ENCODE peak calls at places on chromosomes 7 and 10, in five cellular contexts. B, W, E, O and T are unnamed samples.

GRCh38 chr10:60238408-60239100 is 151.1 kb downstream of the ANK3 start:
- DNase-seq in E (peak; percentile 52), O (peak; percentile 62), W (peak; percentile 37), B (peak; percentile 24), T (peak; percentile 23)

GRCh38 chr7:87312215-87312865 is 33.1 kb upstream of the CROT start:
- DNase-seq in B (peak; percentile 50), W (peak; percentile 64), E (peak; percentile 33), O (peak; percentile 53), T (peak; percentile 15)

GRCh38 chr10:58237014-58237830 is 30.5 kb downstream of the IPMK start:
- DNase-seq in O (peak; percentile 96), E (peak; percentile 95), W (no peak), B (peak; percentile 68), T (no peak)

GRCh38 chr10:25808372-25808771 is 125.7 kb upstream of the MYO3A start:
- DNase-seq in B (no peak), E (no peak), W (no peak), O (no peak), T (no peak)

GRCh38 chr7:128963327-128963757 is 25.6 kb downstream of the IRF5 start:
- DNase-seq in O (peak; percentile 28), W (no peak), B (peak; percentile 64), E (peak; percentile 22), T (peak; percentile 79)

GRCh38 chr7:90973146-90973545 is 291.1 kb upstream of the FZD1 start:
- DNase-seq in O (peak; percentile 24), W (no peak), B (no peak), E (peak; percentile 16), T (no peak)

GRCh38 chr7:117279931-117280525 is 42.8 kb downstream of the WNT2 start:
- DNase-seq in B (no peak), O (no peak), E (no peak), W (no peak), T (no peak)

GRCh38 chr10:94858022-94858421 is 80.4 kb upstream of the CYP2C9 start:
- DNase-seq in O (no peak), B (no peak), W (no peak), E (no peak), T (no peak)

GRCh38 chr10:31458974-31459373 is 140.0 kb downstream of the ZEB1 start:
- DNase-seq in E (no peak), W (no peak), B (no peak), O (no peak), T (no peak)

GRCh38 chr7:80760292-80760691 is 121.8 kb downstream of the CD36 start:
- DNase-seq in E (no peak), W (peak; percentile 66), O (no peak), B (no peak), T (no peak)

GRCh38 chr10:43049081-43049551 is 27.8 kb upstream of the RET start:
- DNase-seq in B (no peak), O (no peak), W (no peak), E (no peak), T (no peak)

GRCh38 chr10:49418328-49418727 is 22.4 kb upstream of the DRGX start:
- DNase-seq in E (no peak), B (no peak), W (no peak), O (no peak), T (no peak)

GRCh38 chr7:137898839-137899681 is 52.3 kb upstream of the DGKI start:
- DNase-seq in W (peak; percentile 88), E (no peak), O (peak; percentile 58), B (peak; percentile 44), T (peak; percentile 48)

GRCh38 chr10:103443475-103444185 is 8.5 kb downstream of the CALHM2 start:
- DNase-seq in B (no peak), W (no peak), E (no peak), O (no peak), T (no peak)

GRCh38 chr10:132446661-132447445 is 49.9 kb downstream of the PWWP2B start:
- DNase-seq in E (no peak), B (peak; percentile 64), O (peak; percentile 33), W (no peak), T (peak; percentile 21)

GRCh38 chr7:25656581-25657026 is 428.3 kb upstream of the NPVF start:
- DNase-seq in B (no peak), E (no peak), O (peak; percentile 2), W (no peak), T (no peak)

GRCh38 chr10:49171326-49172140 is 16.7 kb downstream of the TMEM273 start:
- DNase-seq in W (no peak), E (no peak), O (no peak), B (no peak), T (no peak)

GRCh38 chr7:693280-693679 is 33.2 kb upstream of the DNAAF5 start:
- DNase-seq in O (no peak), E (no peak), B (no peak), W (no peak), T (no peak)

GRCh38 chr10:96337106-96337505 is 21.7 kb downstream of the OPALIN start:
- DNase-seq in B (no peak), E (no peak), W (no peak), O (no peak), T (no peak)

GRCh38 chr10:118977022-118977599 is 52.4 kb upstream of the NANOS1 start:
- DNase-seq in W (no peak), E (no peak), B (no peak), O (no peak), T (no peak)

GRCh38 chr10:15293862-15294835 is 76.9 kb downstream of the FAM171A1 start:
- DNase-seq in O (peak; percentile 43), B (no peak), E (peak; percentile 34), W (no peak), T (no peak)

GRCh38 chr7:105388373-105389089 is at the start of gene SRPK2:
- DNase-seq in E (peak; percentile 16), W (peak; percentile 91), B (peak; percentile 63), O (peak; percentile 70), T (no peak)

GRCh38 chr10:17527530-17528146 is 73.2 kb upstream of the ST8SIA6 start:
- DNase-seq in W (no peak), E (peak; percentile 92), O (peak; percentile 95), B (peak; percentile 69), T (no peak)

GRCh38 chr10:48608279-48608681 is 3.4 kb upstream of the ARHGAP22 start:
- DNase-seq in B (peak; percentile 48), W (peak; percentile 72), E (no peak), O (no peak), T (peak; percentile 48)

GRCh38 chr7:150430465-150431085 is 19.9 kb upstream of the GIMAP8 start:
- DNase-seq in B (no peak), E (no peak), W (no peak), O (no peak), T (no peak)

GRCh38 chr10:94205370-94205930 is 157.3 kb downstream of the NOC3L start:
- DNase-seq in W (no peak), O (peak; percentile 42), B (no peak), E (peak; percentile 29), T (no peak)

GRCh38 chr10:116274141-116274861 is 1.3 kb upstream of the GFRA1 start:
- DNase-seq in O (peak; percentile 29), B (no peak), W (peak; percentile 65), E (no peak), T (no peak)
- TF ChIP-seq EZH2 in O (no peak), B (peak; percentile 24), W (peak; percentile 29), E (no peak), T (no peak)

DNA sequence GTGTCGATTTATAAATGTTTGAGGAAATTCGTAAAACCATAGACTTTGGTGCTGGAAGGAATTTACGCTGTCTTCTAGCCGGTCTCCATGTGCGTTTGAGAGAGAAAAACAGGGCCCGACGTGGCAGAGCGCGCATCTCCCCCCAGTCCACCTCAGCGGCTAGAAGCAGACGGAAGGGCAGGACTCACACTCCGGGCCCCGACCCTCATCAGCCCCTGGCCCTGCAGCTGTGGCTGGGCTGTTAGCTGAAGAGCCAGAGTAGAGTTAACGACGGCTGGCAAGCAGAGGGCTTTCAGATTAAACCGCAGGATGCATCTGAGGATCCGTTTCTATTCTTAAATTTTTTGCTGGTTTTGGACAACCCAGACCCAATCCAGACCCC is 1.5 kb upstream of the TBX20 start:
- DNase-seq in W (peak; percentile 48), B (no peak), O (no peak), E (no peak), T (no peak)
- TF ChIP-seq EZH2 in W (no peak), B (peak; percentile 21), O (no peak), E (peak; percentile 10), T (no peak)

GRCh38 chr7:155428171-155428834 is 29.6 kb upstream of the EN2 start:
- DNase-seq in E (no peak), O (no peak), B (no peak), W (no peak), T (no peak)
- TF ChIP-seq EZH2 in E (no peak), O (no peak), B (no peak), W (no peak), T (no peak)

GRCh38 chr10:86365346-86366032 is 1.1 kb downstream of the GRID1 start:
- DNase-seq in B (no peak), W (peak; percentile 20), O (no peak), E (no peak), T (no peak)
- TF ChIP-seq EZH2 in B (peak; percentile 100), W (peak; percentile 97), O (peak; percentile 100), E (peak; percentile 99), T (no peak)

GRCh38 chr7:97025983-97026704 is 1.5 kb upstream of the DLX5 start:
- DNase-seq in B (no peak), W (peak; percentile 53), O (no peak), E (peak; percentile 4), T (no peak)
- TF ChIP-seq EZH2 in B (no peak), W (peak; percentile 82), O (no peak), E (no peak), T (no peak)

GRCh38 chr7:100889761-100890639 is 485 bp upstream of the UFSP1 start:
- DNase-seq in E (peak; percentile 73), O (peak; percentile 86), B (peak; percentile 90), W (peak; percentile 97), T (peak; percentile 73)

GRCh38 chr7:100891555-100891954 is 2.0 kb upstream of the UFSP1 start:
- DNase-seq in W (no peak), B (peak; percentile 83), O (peak; percentile 49), E (peak; percentile 27), T (no peak)

GRCh38 chr7:100888988-100889760 is at the start of gene UFSP1:
- DNase-seq in W (no peak), O (no peak), B (no peak), E (no peak), T (no peak)

GRCh38 chr7:100892364-100893317 is 3.0 kb downstream of the ACHE start:
- DNase-seq in E (no peak), W (no peak), O (no peak), B (no peak), T (no peak)

GRCh38 chr7:100890640-100891521 is 1.4 kb upstream of the UFSP1 start:
- DNase-seq in O (no peak), B (no peak), W (peak; percentile 45), E (no peak), T (no peak)
- TF ChIP-seq EZH2 in O (no peak), B (no peak), W (no peak), E (no peak), T (no peak)

GRCh38 chr7:3518546-3518945 is 217.5 kb downstream of the SDK1 start:
- DNase-seq in W (no peak), B (no peak), O (no peak), E (no peak), T (no peak)
- TF ChIP-seq EZH2 in W (no peak), B (no peak), O (no peak), E (no peak), T (no peak)